ENCODE peak calls at places on chromosomes 7 and 10, in ten cellular contexts. S, U, H, I, G, A, W, K, F and L are unnamed samples.

GRCh38 chr7:44380179-44380830 is 54.9 kb upstream of the CAMK2B start:
- DNase-seq in S (no peak), U (no peak), H (no peak), I (no peak), G (no peak), A (no peak), W (no peak), K (no peak), F (no peak), L (no peak)

GRCh38 chr7:8365499-8366110 is 67.8 kb upstream of the NXPH1 start:
- DNase-seq in S (no peak), U (no peak), H (no peak), I (peak; percentile 32), G (no peak), A (no peak), W (no peak), K (no peak), F (no peak), L (no peak)

GRCh38 chr10:67788028-67788886 is 49.7 kb downstream of the DNAJC12 start:
- DNase-seq in S (no peak), U (peak; percentile 40), H (peak; percentile 80), I (no peak), G (no peak), A (no peak), W (no peak), K (peak; percentile 77), F (peak; percentile 56), L (no peak)

GRCh38 chr7:5532520-5533335 is 109.1 kb upstream of the TNRC18 start:
- DNase-seq in S (peak; percentile 70), U (peak; percentile 57), H (peak; percentile 39), I (no peak), G (no peak), A (no peak), W (peak; percentile 62), K (peak; percentile 84), F (no peak), L (no peak)

GRCh38 chr10:1367938-1368697 is 311.9 kb downstream of the WDR37 start:
- DNase-seq in S (no peak), U (no peak), H (no peak), I (no peak), G (no peak), A (no peak), W (no peak), K (no peak), F (peak; percentile 17), L (no peak)

GRCh38 chr7:55212176-55212575 is 153.0 kb upstream of the LANCL2 start:
- DNase-seq in S (no peak), U (no peak), H (no peak), I (no peak), G (no peak), A (no peak), W (no peak), K (no peak), F (no peak), L (no peak)

GRCh38 chr10:89518876-89519842 is 16.2 kb downstream of the SLC16A12 start:
- DNase-seq in S (no peak), U (peak; percentile 55), H (no peak), I (no peak), G (no peak), A (peak; percentile 92), W (no peak), K (no peak), F (peak; percentile 70), L (no peak)

GRCh38 chr7:142445019-142445686 is 187.3 kb upstream of the PRSS58 start:
- DNase-seq in S (no peak), U (no peak), H (no peak), I (no peak), G (no peak), A (no peak), W (no peak), K (no peak), F (no peak), L (no peak)

GRCh38 chr7:13822678-13823077 is 166.8 kb downstream of the ETV1 start:
- DNase-seq in S (no peak), U (no peak), H (no peak), I (peak; percentile 77), G (no peak), A (no peak), W (no peak), K (no peak), F (no peak), L (no peak)

GRCh38 chr10:132946311-132946710 is 3.9 kb upstream of the CFAP46 start:
- DNase-seq in S (no peak), U (no peak), H (no peak), I (no peak), G (no peak), A (no peak), W (no peak), K (peak; percentile 64), F (no peak), L (no peak)

GRCh38 chr10:35415505-35415904 is 79.2 kb downstream of the CCNY start:
- DNase-seq in S (no peak), U (no peak), H (no peak), I (no peak), G (no peak), A (no peak), W (no peak), K (no peak), F (no peak), L (no peak)

GRCh38 chr10:108060246-108060645 is 895.7 kb upstream of the SORCS1 start:
- DNase-seq in S (no peak), U (no peak), H (no peak), I (no peak), G (no peak), A (no peak), W (no peak), K (no peak), F (no peak), L (no peak)

GRCh38 chr10:36303896-36304295 is 661.8 kb upstream of the FZD8 start:
- DNase-seq in S (no peak), U (no peak), H (no peak), I (peak; percentile 62), G (no peak), A (no peak), W (no peak), K (no peak), F (no peak), L (no peak)

GRCh38 chr7:5143935-5144903 is 45.8 kb upstream of the WIPI2 start:
- DNase-seq in S (no peak), U (no peak), H (no peak), I (peak; percentile 11), G (no peak), A (no peak), W (no peak), K (no peak), F (no peak), L (no peak)

GRCh38 chr10:25048463-25048862 is 32.1 kb downstream of the THNSL1 start:
- DNase-seq in S (no peak), U (peak; percentile 26), H (no peak), I (no peak), G (no peak), A (no peak), W (no peak), K (no peak), F (no peak), L (no peak)

GRCh38 chr10:29576681-29577080 is 58.1 kb downstream of the SVIL start:
- DNase-seq in S (no peak), U (no peak), H (no peak), I (peak; percentile 35), G (no peak), A (no peak), W (no peak), K (no peak), F (peak; percentile 65), L (no peak)
- H3K4me3 ChIP-seq in S (no peak overlapping the region), U (no peak overlapping the region), H (no peak overlapping the region), I (no peak overlapping the region), G (no peak overlapping the region), A (no peak overlapping the region), W (no peak overlapping the region), K (no peak overlapping the region), F (no peak overlapping the region), L (no peak overlapping the region)

GRCh38 chr10:112517381-112517976 is 70.5 kb downstream of the VTI1A start:
- DNase-seq in S (no peak), U (no peak), H (no peak), I (peak; percentile 13), G (no peak), A (no peak), W (no peak), K (no peak), F (no peak), L (no peak)
- H3K4me3 ChIP-seq in S (no peak overlapping the region), U (no peak overlapping the region), H (no peak overlapping the region), I (no peak overlapping the region), G (no peak overlapping the region), A (no peak overlapping the region), W (no peak overlapping the region), K (no peak overlapping the region), F (no peak overlapping the region), L (no peak overlapping the region)

GRCh38 chr7:2553831-2554581 is 1.3 kb downstream of the BRAT1 start:
- DNase-seq in S (peak; percentile 40), U (no peak), H (no peak), I (no peak), G (no peak), A (no peak), W (no peak), K (no peak), F (no peak), L (no peak)

GRCh38 chr7:2551418-2551817 is 3.9 kb downstream of the BRAT1 start:
- DNase-seq in S (no peak), U (no peak), H (no peak), I (no peak), G (no peak), A (no peak), W (no peak), K (no peak), F (no peak), L (no peak)

GRCh38 chr7:2554654-2555053 is 670 bp downstream of the BRAT1 start:
- DNase-seq in S (no peak), U (no peak), H (no peak), I (no peak), G (no peak), A (no peak), W (no peak), K (no peak), F (no peak), L (no peak)

GRCh38 chr7:2555121-2556052 is at the start of gene BRAT1:
- DNase-seq in S (peak; percentile 96), U (peak; percentile 97), H (peak; percentile 98), I (peak; percentile 88), G (peak; percentile 94), A (peak; percentile 92), W (peak; percentile 97), K (peak; percentile 99), F (peak; percentile 98), L (peak; percentile 75)

DNA sequence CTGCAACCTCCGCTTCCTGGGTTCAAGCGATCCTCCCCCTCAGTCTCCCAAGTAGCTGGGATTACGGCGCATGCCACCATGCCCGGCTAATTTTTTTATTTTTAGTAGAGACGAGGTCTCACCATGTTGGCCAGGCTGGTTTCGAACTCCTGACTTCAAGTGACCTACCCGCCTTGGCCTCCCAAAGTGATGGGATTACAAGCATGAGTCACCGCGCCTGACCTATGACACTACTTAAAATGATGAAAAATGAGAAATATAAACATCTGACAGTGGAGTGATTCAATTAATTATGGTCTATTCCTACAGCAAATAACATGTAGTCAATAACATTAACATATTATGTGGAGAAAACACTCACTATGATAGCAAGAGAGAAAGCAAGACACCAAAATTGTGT is 2.2 kb downstream of the BRAT1 start:
- DNase-seq in S (no peak), U (no peak), H (no peak), I (no peak), G (no peak), A (no peak), W (no peak), K (no peak), F (no peak), L (no peak)
- H3K4me3 ChIP-seq in S (no peak overlapping the region), U (no peak overlapping the region), H (no peak overlapping the region), I (no peak overlapping the region), G (no peak overlapping the region), A (no peak overlapping the region), W (no peak overlapping the region), K (no peak overlapping the region), F (no peak overlapping the region), L (no peak overlapping the region)

GRCh38 chr10:33777223-33777622 is 442.8 kb upstream of the NRP1 start:
- DNase-seq in S (no peak), U (no peak), H (no peak), I (no peak), G (no peak), A (no peak), W (no peak), K (no peak), F (no peak), L (no peak)
- H3K4me3 ChIP-seq in S (no peak overlapping the region), U (no peak overlapping the region), H (no peak overlapping the region), I (no peak overlapping the region), G (no peak overlapping the region), A (no peak overlapping the region), W (no peak overlapping the region), K (no peak overlapping the region), F (no peak overlapping the region), L (no peak overlapping the region)